ENCODE peak calls at places on chromosomes 4 and X, in four cellular contexts. J is K562, Y is H1, E is stomach. F is an unnamed sample.

GRCh38 chr4:156473175-156473574 is 498.4 kb downstream of the PDGFC start:
- DNase-seq in J (no peak), Y (no peak), E (no peak), F (no peak)

GRCh38 chr4:76634239-76634638 is 199.2 kb downstream of the SHROOM3 start:
- DNase-seq in J (no peak), Y (no peak), E (no peak), F (no peak)

GRCh38 chr4:143337600-143338287 is 1.1 kb downstream of the GAB1 start:
- DNase-seq in J (peak; percentile 67), Y (no peak), E (peak; percentile 57), F (no peak)

GRCh38 chr4:53854991-53855885 is 209.2 kb downstream of the CHIC2 start:
- DNase-seq in J (no peak), Y (no peak), E (no peak), F (no peak)

GRCh38 chrX:74242050-74242449 is 61.9 kb upstream of the ZCCHC13 start:
- DNase-seq in J (no peak), Y (no peak), E (no peak), F (no peak)

GRCh38 chr4:1060646-1061371 is 49.4 kb downstream of the FGFRL1 start:
- DNase-seq in J (no peak), Y (no peak), E (no peak), F (no peak)

GRCh38 chr4:40881851-40882250 is 132.1 kb downstream of the NSUN7 start:
- DNase-seq in J (no peak), Y (no peak), E (no peak), F (no peak)

GRCh38 chr4:155592568-155593343 is 73.9 kb upstream of the GUCY1A1 start:
- DNase-seq in J (no peak), Y (no peak), E (no peak), F (no peak)

GRCh38 chr4:78625073-78625472 is 73.5 kb downstream of the ANXA3 start:
- DNase-seq in J (no peak), Y (no peak), E (no peak), F (no peak)

GRCh38 chr4:185167205-185167604 is 24.1 kb downstream of the SLC25A4 start:
- DNase-seq in J (peak; percentile 36), Y (no peak), E (no peak), F (no peak)

GRCh38 chr4:18691431-18692200 is 670.1 kb upstream of the LCORL start:
- DNase-seq in J (no peak), Y (peak; percentile 63), E (no peak), F (no peak)

GRCh38 chrX:40104649-40105015 is 6.9 kb upstream of the BCOR start:
- DNase-seq in J (peak; percentile 49), Y (no peak), E (peak; percentile 60), F (no peak)

GRCh38 chr4:67234296-67234695 is 311.0 kb downstream of the CENPC start:
- DNase-seq in J (no peak), Y (no peak), E (no peak), F (no peak)

GRCh38 chr4:8534129-8534528 is 46.1 kb upstream of the GPR78 start:
- DNase-seq in J (no peak), Y (peak; percentile 58), E (peak; percentile 67), F (no peak)

GRCh38 chr4:53011176-53011575 is 149.1 kb downstream of the RASL11B start:
- DNase-seq in J (no peak), Y (no peak), E (no peak), F (no peak)

GRCh38 chr4:58961283-58961682 is 1851.1 kb upstream of the IGFBP7 start:
- DNase-seq in J (no peak), Y (no peak), E (no peak), F (no peak)

GRCh38 chrX:131812847-131813825 is 210.0 kb upstream of the STK26 start:
- DNase-seq in J (peak; percentile 71), Y (no peak), E (peak; percentile 76), F (no peak)

GRCh38 chr4:27009539-27009938 is 148.9 kb downstream of the STIM2 start:
- DNase-seq in J (no peak), Y (no peak), E (no peak), F (no peak)

GRCh38 chrX:7985568-7985967 is 58.4 kb upstream of the PNPLA4 start:
- DNase-seq in J (no peak), Y (no peak), E (no peak), F (no peak)

GRCh38 chr4:65589331-65589730 is 81.0 kb downstream of the EPHA5 start:
- DNase-seq in J (no peak), Y (no peak), E (no peak), F (no peak)

GRCh38 chrX:47637546-47638195 is 7.9 kb upstream of the CFP start:
- DNase-seq in J (no peak), Y (no peak), E (peak; percentile 37), F (no peak)

GRCh38 chr4:85603437-85604336 is 128.7 kb downstream of the ARHGAP24 start:
- DNase-seq in J (no peak), Y (no peak), E (no peak), F (no peak)

GRCh38 chr4:143921160-143921559 is 15.8 kb upstream of the GYPE start:
- DNase-seq in J (no peak), Y (no peak), E (no peak), F (no peak)

GRCh38 chr4:128056396-128056795 is 4.7 kb upstream of the LARP1B start:
- DNase-seq in J (no peak), Y (peak; percentile 3), E (no peak), F (no peak)

DNA sequence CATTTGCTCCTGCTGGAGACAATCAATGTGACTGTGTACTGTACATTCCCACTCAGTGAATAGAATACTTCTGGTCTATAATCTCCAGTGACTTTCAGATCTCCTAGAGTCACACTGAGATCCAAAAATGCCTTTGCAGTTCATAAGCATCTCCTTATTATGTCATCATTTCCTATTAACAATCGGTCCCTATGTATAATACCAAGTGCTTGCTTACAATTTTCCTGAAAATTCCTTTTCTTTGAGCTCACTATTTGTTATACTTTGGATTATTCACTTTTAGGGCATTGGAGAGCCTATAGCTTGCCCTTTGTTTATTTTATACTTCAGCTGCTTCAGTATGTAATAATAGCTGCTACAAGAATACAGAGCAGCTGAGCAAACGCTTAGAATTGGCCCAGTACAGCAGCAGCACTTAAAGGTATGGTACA is 313.0 kb downstream of the DCTD start:
- DNase-seq in J (no peak), Y (no peak), E (no peak), F (no peak)
- TF ChIP-seq POLR2AphosphoS5 in J (no peak), Y (no peak), E (no peak), F (no peak)

GRCh38 chrX:77597090-77597489 is 149.9 kb downstream of the FGF16 start:
- DNase-seq in J (no peak), Y (no peak), E (no peak), F (no peak)

GRCh38 chrX:77595848-77596247 is 148.7 kb downstream of the FGF16 start:
- DNase-seq in J (no peak), Y (no peak), E (no peak), F (no peak)

DNA sequence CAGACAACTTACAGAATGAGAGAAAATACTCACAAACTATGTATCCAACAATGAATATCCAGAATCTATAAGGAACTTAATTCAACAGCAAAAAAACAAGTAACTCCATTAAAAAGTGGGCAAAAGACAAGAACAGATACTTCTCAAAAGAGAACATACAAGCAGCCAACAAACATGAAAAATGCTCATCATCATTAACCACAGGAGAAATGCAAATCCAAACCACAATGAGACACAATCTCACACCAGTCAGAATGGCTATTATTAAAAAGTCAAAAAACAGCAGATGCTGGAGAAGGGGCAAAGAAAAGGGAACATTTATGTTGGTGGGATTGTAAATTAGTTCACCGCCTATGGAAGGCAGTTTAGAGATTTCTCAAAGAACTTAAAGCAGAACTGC is 150.3 kb downstream of the FGF16 start:
- DNase-seq in J (no peak), Y (no peak), E (no peak), F (no peak)
- H3K27ac ChIP-seq in J (no peak overlapping the region), Y (no peak overlapping the region), E (no peak overlapping the region), F (no peak overlapping the region)

GRCh38 chr4:139968831-139969230 is 185.2 kb downstream of the MAML3 start:
- DNase-seq in J (no peak), Y (no peak), E (no peak), F (no peak)
- H3K4me1 ChIP-seq in J (no peaks in the 10 kb centered on the region), Y (no peaks in the 10 kb centered on the region), E (peaks cover 76% of the 10 kb centered on the region), F (peaks cover 68% of the 10 kb centered on the region)

GRCh38 chr4:139488442-139488841 is 34.5 kb downstream of the RAB33B start:
- DNase-seq in J (no peak), Y (no peak), E (no peak), F (no peak)
- TF ChIP-seq POLR2AphosphoS5 in J (no peak), Y (no peak), E (no peak), F (no peak)

DNA sequence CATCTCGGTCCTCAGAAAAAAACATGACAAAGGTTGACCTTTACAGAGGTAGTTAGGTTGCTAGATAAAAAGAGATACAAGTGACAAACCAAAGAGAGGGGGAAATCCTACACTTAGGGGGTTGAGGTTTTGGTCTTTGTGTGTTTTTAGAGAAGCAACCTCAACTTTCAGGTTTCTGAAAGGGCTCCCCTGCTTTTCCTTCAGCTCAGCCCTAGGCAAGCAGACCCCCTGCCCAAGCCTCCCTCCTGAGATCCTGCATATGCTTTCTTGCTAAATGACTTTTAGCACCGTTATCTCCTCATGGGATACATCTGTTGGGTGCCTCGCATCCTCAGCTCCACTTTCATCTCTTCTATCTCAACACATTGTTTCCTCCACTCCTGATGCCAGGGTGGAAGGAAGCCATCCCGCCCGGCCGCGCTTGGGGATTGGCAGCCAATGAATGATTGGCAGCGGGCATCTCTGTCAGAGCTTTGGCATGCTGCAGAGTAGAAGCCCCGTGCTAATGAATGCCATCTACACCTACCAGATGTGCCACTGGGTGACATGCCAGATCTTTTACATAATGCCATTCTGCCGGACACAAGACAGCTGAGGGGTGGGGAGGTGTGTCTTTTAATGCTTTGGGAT is 15.0 kb upstream of the PRDM8 start:
- DNase-seq in J (no peak), Y (no peak), E (no peak), F (peak; percentile 90)
- H3K27ac ChIP-seq in J (no peak overlapping the region), Y (no peak overlapping the region), E (no peak overlapping the region), F (peak overlapping the region; percentile 25)

DNA sequence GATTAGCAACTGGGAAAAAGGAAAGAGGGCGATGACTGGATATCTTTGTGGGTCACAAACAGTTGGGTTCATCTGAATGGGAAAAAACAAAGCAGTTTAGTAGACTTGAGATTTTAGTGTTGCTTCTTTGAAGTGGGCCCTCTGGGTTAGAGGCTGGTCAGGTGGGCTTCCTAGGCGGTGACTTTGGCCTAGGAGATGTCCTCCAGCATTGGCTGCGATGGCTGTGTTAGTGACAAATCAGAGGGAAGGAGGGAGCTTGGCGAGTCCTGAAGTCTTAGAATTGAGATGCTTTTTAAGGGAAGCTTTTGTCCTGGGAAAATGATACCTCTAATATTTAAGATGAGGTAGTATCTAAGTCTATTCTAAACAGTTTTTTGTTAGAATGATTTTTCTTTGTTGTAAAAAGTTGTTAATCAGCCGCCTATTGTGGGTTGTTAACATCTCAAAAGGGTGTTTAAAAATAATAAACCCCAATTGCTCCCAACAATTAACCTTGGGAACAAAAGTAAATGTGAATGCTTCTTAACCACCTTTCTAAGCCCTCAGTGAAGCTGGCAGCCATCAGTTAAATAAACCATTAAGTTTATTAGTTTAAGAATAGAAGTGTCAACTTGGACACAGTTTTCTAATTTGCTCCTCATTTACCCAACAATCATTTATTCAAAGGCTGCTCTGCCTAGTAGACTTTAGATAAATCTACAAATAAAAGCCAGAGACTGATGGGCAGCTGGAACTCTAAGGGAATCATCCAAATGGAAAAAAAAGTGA is 31.7 kb downstream of the DLG3 start:
- DNase-seq in J (no peak), Y (no peak), E (no peak), F (no peak)
- H3K4me1 ChIP-seq in J (no peaks in the 10 kb centered on the region), Y (peaks cover 7% of the 10 kb centered on the region), E (peaks cover 41% of the 10 kb centered on the region), F (peaks cover 56% of the 10 kb centered on the region)

GRCh38 chr4:38601244-38601915 is 62.6 kb upstream of the KLF3 start:
- DNase-seq in J (peak; percentile 19), Y (no peak), E (peak; percentile 49), F (no peak)
- TF ChIP-seq POLR2AphosphoS5 in J (no peak), Y (no peak), E (no peak), F (no peak)